ENCODE peak calls at places on chromosomes 3 and 15, in seven cellular contexts. U is MCF 10A, R is ovary, A is cardiac muscle cell, H is omental fat pad, W is progenitor cell of endocrine pancreas, Y is A549. G is an unnamed sample.

GRCh38 chr3:129119365-129120100 is 2.1 kb downstream of the RAB43 start:
- DNase-seq in Y (no peak), R (no peak), H (no peak), W (no peak), A (no peak), U (peak), G (no peak)

GRCh38 chr3:47475570-47476329 is at the start of gene SCAP:
- DNase-seq in U (peak), W (peak), A (peak), R (peak), H (peak), Y (peak), G (peak)

GRCh38 chr3:128800241-128801187 is 74.5 kb downstream of the RAB7A start:
- DNase-seq in H (no peak), R (no peak), W (no peak), U (no peak), Y (no peak), A (no peak), G (no peak)

GRCh38 chr15:83929619-83930018 is 275.7 kb downstream of the ADAMTSL3 start:
- DNase-seq in A (no peak), H (no peak), U (no peak), Y (no peak), W (no peak), R (no peak), G (no peak)

GRCh38 chr3:138493804-138494606 is 59.6 kb downstream of the ESYT3 start:
- DNase-seq in A (peak), U (peak), W (no peak), R (no peak), Y (peak), H (no peak), G (no peak)

GRCh38 chr15:75836953-75837321 is 6.3 kb upstream of the UBE2Q2 start:
- DNase-seq in R (no peak), Y (peak), A (peak), H (no peak), U (peak), W (no peak), G (no peak)

GRCh38 chr3:50674349-50675178 is at the start of gene DOCK3:
- DNase-seq in R (peak), A (peak), W (peak), H (no peak), Y (no peak), U (peak), G (peak)

GRCh38 chr3:52346623-52347530 is 30.8 kb downstream of the DNAH1 start:
- DNase-seq in H (no peak), Y (no peak), R (no peak), U (no peak), A (peak), W (no peak), G (no peak)

GRCh38 chr15:31300981-31301686 is 25.5 kb upstream of the KLF13 start:
- DNase-seq in W (no peak), U (no peak), H (no peak), Y (no peak), R (no peak), A (no peak), G (no peak)

GRCh38 chr3:179446501-179446900 is 4.8 kb downstream of the GNB4 start:
- DNase-seq in U (peak), A (peak), Y (peak), H (no peak), W (no peak), R (no peak), G (peak)

GRCh38 chr3:152499796-152500385 is 231.2 kb downstream of the MBNL1 start:
- DNase-seq in W (no peak), Y (no peak), A (no peak), H (no peak), R (no peak), U (no peak), G (no peak)

GRCh38 chr3:132083583-132084372 is 49.0 kb upstream of the CPNE4 start:
- DNase-seq in R (no peak), W (no peak), A (peak), U (peak), Y (peak), H (no peak), G (no peak)

GRCh38 chr3:165389064-165389463 is 192.9 kb upstream of the SLITRK3 start:
- DNase-seq in Y (no peak), U (peak), A (no peak), R (no peak), H (no peak), W (no peak), G (no peak)

GRCh38 chr3:23856286-23856685 is 50.5 kb downstream of the UBE2E1 start:
- DNase-seq in U (no peak), A (no peak), R (no peak), W (no peak), H (no peak), Y (no peak), G (no peak)

GRCh38 chr15:88331291-88331690 is 74.8 kb upstream of the NTRK3 start:
- DNase-seq in R (no peak), Y (peak), A (peak), H (no peak), U (no peak), W (peak), G (peak)

GRCh38 chr3:165159760-165160421 is 36.3 kb downstream of the SLITRK3 start:
- DNase-seq in H (no peak), U (no peak), W (no peak), A (no peak), R (no peak), Y (no peak), G (no peak)

GRCh38 chr15:56869573-56869972 is 48.9 kb upstream of the TCF12 start:
- DNase-seq in W (no peak), U (peak), R (no peak), H (peak), Y (peak), A (peak), G (peak)

GRCh38 chr3:133761605-133762484 is 15.7 kb downstream of the TF start:
- DNase-seq in W (no peak), Y (no peak), H (no peak), U (no peak), A (no peak), R (no peak), G (no peak)

GRCh38 chr3:150150633-150151032 is 179.9 kb upstream of the PFN2 start:
- DNase-seq in Y (no peak), A (peak), R (no peak), U (no peak), H (no peak), W (no peak), G (no peak)

GRCh38 chr3:73255609-73256029 is 194.2 kb downstream of the EBLN2 start:
- DNase-seq in A (peak), H (peak), R (peak), W (no peak), Y (peak), U (peak), G (no peak)

GRCh38 chr3:189304465-189305341 is 132.9 kb downstream of the TPRG1 start:
- DNase-seq in Y (peak), W (no peak), H (no peak), A (peak), R (no peak), U (peak), G (no peak)

GRCh38 chr15:69829974-69830373 is 267.7 kb downstream of the TLE3 start:
- DNase-seq in R (no peak), W (no peak), U (no peak), A (no peak), Y (no peak), H (no peak), G (no peak)
- TF ChIP-seq CTCF in R (no peak), W (no peak), U (no peak), A (no peak), Y (no peak), H (no peak), G (no peak)

DNA sequence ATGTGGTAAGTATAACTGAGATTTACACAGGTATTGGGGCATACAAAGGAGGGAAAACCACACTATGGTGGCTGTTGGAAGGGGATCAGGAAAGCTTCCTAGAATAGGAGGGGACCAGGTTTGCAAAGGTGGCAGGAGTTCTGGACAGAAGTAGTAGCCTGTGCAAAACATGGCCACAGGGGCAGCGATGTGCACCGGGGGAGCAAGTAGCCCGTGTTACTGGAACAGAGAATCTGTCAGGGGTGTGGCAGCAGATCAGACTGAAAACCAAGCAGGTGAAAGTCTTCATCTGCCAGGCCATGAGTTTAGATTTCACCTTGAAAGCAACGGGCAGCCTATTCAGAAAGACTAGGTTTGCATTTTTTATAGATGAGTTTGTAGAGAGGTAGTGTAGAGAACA is 182.3 kb upstream of the LPP start:
- DNase-seq in Y (no peak), W (no peak), H (no peak), R (no peak), A (no peak), U (no peak), G (no peak)
- TF ChIP-seq CTCF in Y (no peak), W (no peak), H (no peak), R (no peak), A (no peak), U (no peak), G (no peak)

GRCh38 chr15:86178845-86179244 is 99.2 kb downstream of the AGBL1 start:
- DNase-seq in R (no peak), H (no peak), Y (peak), A (no peak), W (no peak), U (no peak), G (peak)
- TF ChIP-seq CTCF in R (no peak), H (no peak), Y (no peak), A (no peak), W (peak), U (no peak), G (peak)

GRCh38 chr15:63824570-63824969 is 9.2 kb downstream of the HERC1 start:
- DNase-seq in R (no peak), A (no peak), H (no peak), W (no peak), U (no peak), Y (no peak), G (no peak)

GRCh38 chr15:63827113-63827512 is 6.6 kb downstream of the HERC1 start:
- DNase-seq in Y (no peak), H (no peak), W (no peak), A (no peak), U (no peak), R (no peak), G (no peak)

GRCh38 chr15:63830113-63830512 is 3.6 kb downstream of the HERC1 start:
- DNase-seq in A (no peak), U (no peak), Y (no peak), W (no peak), R (no peak), H (no peak), G (no peak)

GRCh38 chr15:63823253-63823844 is 10.4 kb downstream of the HERC1 start:
- DNase-seq in A (no peak), Y (no peak), U (no peak), W (no peak), H (no peak), R (no peak), G (no peak)

DNA sequence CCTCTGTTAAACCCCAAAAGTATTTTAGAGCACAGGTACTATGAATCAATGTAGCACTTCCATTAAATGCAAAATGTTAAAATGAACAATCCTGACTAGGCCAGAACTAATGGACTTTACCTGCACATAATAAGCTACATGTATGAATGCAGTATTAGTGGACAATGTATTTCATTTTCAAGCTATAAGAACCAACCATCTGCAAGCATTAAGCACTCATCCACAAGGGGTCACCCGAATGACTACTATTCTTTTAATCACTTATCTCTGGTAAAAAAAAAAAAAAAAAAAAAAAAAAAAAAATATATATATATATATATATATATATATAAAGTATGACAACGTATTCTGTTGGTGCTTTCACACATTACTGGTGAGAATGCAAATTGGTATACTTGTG is 7.2 kb downstream of the HERC1 start:
- DNase-seq in W (no peak), Y (peak), H (no peak), A (peak), R (no peak), U (peak), G (no peak)
- TF ChIP-seq CTCF in W (no peak), Y (peak), H (no peak), A (peak), R (no peak), U (peak), G (no peak)

GRCh38 chr3:6915898-6916297 is 55.0 kb downstream of the GRM7 start:
- DNase-seq in A (no peak), W (no peak), U (no peak), R (no peak), H (no peak), Y (no peak), G (no peak)
- TF ChIP-seq CTCF in A (no peak), W (no peak), U (no peak), R (no peak), H (no peak), Y (no peak), G (no peak)

DNA sequence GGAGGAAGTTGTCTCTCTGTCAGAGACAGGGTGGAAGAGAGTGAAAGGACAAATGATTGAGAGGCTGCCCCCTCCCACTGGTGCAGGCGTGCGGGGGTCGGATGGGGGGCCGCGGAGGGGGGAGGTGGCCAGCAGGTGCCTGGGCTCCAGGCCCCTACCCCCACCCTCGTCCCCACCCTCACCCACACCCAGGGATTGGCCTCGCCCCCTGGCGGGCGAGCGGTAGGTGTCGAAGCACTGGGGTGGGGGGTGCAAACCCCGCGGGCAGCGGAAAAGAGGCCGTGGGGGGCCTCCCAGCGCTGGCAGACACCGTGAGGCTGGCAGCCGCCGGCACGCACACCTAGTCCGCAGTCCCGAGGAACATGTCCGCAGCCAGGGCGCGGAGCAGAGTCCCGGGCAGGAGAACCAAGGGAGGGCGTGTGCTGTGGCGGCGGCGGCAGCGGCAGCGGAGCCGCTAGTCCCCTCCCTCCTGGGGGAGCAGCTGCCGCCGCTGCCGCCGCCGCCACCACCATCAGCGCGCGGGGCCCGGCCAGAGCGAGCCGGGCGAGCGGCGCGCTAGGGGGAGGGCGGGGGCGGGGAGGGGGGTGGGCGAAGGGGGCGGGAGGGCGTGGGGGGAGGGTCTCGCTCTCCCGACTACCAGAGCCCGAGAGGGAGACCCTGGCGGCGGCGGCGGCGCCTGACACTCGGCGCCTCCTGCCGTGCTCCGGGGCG is at the start of gene KAT2B:
- DNase-seq in R (peak), A (peak), U (peak), Y (peak), H (peak), W (peak), G (peak)
- TF ChIP-seq CTCF in R (peak), A (peak), U (no peak), Y (peak), H (no peak), W (peak), G (peak)

GRCh38 chr15:63943829-63944680 is 102.2 kb downstream of the DAPK2 start:
- DNase-seq in Y (no peak), U (no peak), A (no peak), H (no peak), R (no peak), W (no peak), G (no peak)

GRCh38 chr15:63944681-63944955 is 101.7 kb downstream of the DAPK2 start:
- DNase-seq in A (no peak), H (no peak), W (no peak), R (no peak), Y (no peak), U (no peak), G (no peak)

GRCh38 chr15:63940956-63941620 is 105.2 kb downstream of the DAPK2 start:
- DNase-seq in H (no peak), U (no peak), A (no peak), W (no peak), Y (no peak), R (no peak), G (no peak)

GRCh38 chr15:63941698-63942465 is 104.4 kb downstream of the DAPK2 start:
- DNase-seq in W (no peak), Y (no peak), A (no peak), H (no peak), U (no peak), R (no peak), G (no peak)

GRCh38 chr15:63942486-63943365 is 103.6 kb downstream of the DAPK2 start:
- DNase-seq in U (no peak), Y (no peak), H (no peak), R (no peak), W (no peak), A (no peak), G (no peak)
- TF ChIP-seq CTCF in U (no peak), Y (no peak), H (no peak), R (no peak), W (no peak), A (no peak), G (no peak)

GRCh38 chr15:86139828-86140227 is 60.2 kb downstream of the AGBL1 start:
- DNase-seq in Y (peak), U (no peak), A (no peak), W (peak), H (no peak), R (no peak), G (no peak)
- TF ChIP-seq CTCF in Y (no peak), U (peak), A (no peak), W (peak), H (no peak), R (no peak), G (peak)

GRCh38 chr3:143010024-143010423 is 8.7 kb downstream of the U2SURP start:
- DNase-seq in H (no peak), U (no peak), W (no peak), R (no peak), Y (no peak), A (no peak), G (no peak)
- TF ChIP-seq CTCF in H (no peak), U (no peak), W (no peak), R (no peak), Y (no peak), A (no peak), G (no peak)